ENCODE peak calls at places on chromosomes 7 and 10, in four cellular contexts. W is tibial artery, S is A549, X is left ventricle myocardium inferior. P is an unnamed sample. For H3K4me1, the result is how much of the 10 kb centered on the place peaks cover.

GRCh38 chr7:157516911-157517781 is 180.3 kb downstream of the DNAJB6 start:
- DNase-seq in X (no peak), S (no peak), W (no peak), P (peak)

GRCh38 chr10:101107771-101108170 is 23.3 kb upstream of the TLX1 start:
- DNase-seq in X (no peak), W (no peak), S (no peak), P (no peak)

GRCh38 chr7:149306854-149307253 is 44.9 kb downstream of the ZNF783 start:
- DNase-seq in W (no peak), S (no peak), X (no peak), P (no peak)

GRCh38 chr10:78316451-78316931 is 282.8 kb downstream of the RPS24 start:
- DNase-seq in X (no peak), S (no peak), W (no peak), P (no peak)

GRCh38 chr10:58820862-58821559 is 308.3 kb downstream of the BICC1 start:
- DNase-seq in X (no peak), S (no peak), W (no peak), P (no peak)

GRCh38 chr10:23556727-23557440 is 118.0 kb downstream of the OTUD1 start:
- DNase-seq in W (no peak), S (no peak), X (no peak), P (no peak)

GRCh38 chr7:113122657-113123252 is 4.4 kb upstream of the SMIM30 start:
- DNase-seq in S (no peak), X (no peak), W (no peak), P (no peak)

GRCh38 chr7:47383064-47383463 is 198.8 kb downstream of the TNS3 start:
- DNase-seq in S (no peak), W (no peak), X (no peak), P (no peak)

GRCh38 chr7:134948736-134949135 is 37.6 kb upstream of the AGBL3 start:
- DNase-seq in W (no peak), X (no peak), S (no peak), P (no peak)

GRCh38 chr10:427746-428519 is 261.5 kb downstream of the DIP2C start:
- DNase-seq in X (no peak), W (no peak), S (no peak), P (no peak)

GRCh38 chr7:88795553-88795952 is at the start of gene TEX47:
- DNase-seq in X (no peak), S (no peak), W (no peak), P (no peak)

GRCh38 chr10:24432478-24433416 is 223.8 kb downstream of the KIAA1217 start:
- DNase-seq in S (no peak), W (no peak), X (no peak), P (no peak)

DNA sequence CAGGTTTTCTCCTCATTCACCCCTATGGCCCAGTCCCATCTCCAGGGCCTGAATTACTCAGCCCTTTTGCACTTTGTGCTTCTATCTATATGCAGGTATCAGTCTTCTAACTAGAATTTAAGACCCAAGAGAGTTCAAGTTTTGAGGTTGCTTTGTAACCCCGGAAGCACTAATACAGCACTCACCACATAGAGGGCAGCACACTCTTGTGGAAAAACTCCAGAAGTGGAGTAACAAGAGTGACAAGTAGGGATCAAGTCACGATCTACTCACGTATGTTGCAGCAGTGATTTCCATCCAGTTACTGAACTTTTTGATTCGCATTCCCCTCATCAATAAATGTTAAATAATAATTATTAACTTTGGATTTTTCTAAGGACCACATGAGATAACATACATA is 151.0 kb downstream of the CHCHD3 start:
- DNase-seq in X (no peak), W (no peak), S (no peak), P (no peak)
- TF ChIP-seq CTCF in X (peak), W (no peak), S (peak), P (no peak)

DNA sequence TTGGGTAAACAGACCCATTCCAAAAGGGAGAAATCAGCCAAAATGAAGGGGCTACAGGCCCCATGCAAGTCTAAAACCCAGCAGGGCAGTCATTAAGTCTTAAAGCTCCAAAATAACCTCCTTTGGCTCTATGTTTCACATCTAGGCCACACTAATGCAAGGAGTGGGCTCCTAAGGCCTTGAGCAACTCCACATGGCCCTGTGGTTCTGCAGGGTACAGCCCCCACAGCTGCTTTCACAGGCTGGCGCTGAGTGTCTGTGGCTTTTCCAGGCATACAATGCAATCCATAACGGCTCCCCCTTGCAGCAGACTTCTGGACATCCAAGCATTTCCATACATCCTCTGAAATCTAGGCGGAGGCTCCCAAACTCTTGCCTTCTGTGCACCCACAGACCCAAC is 9.0 kb downstream of the TMEM243 start:
- DNase-seq in X (no peak), W (no peak), S (no peak), P (no peak)
- H3K4me1 ChIP-seq in X (under half), W (under half), S (under half), P (under half)

GRCh38 chr7:148035950-148036349 is 554.6 kb upstream of the C7orf33 start:
- DNase-seq in S (no peak), W (no peak), X (no peak), P (no peak)
- H3K4me3 ChIP-seq in S (no peak), W (no peak), X (no peak), P (no peak)

DNA sequence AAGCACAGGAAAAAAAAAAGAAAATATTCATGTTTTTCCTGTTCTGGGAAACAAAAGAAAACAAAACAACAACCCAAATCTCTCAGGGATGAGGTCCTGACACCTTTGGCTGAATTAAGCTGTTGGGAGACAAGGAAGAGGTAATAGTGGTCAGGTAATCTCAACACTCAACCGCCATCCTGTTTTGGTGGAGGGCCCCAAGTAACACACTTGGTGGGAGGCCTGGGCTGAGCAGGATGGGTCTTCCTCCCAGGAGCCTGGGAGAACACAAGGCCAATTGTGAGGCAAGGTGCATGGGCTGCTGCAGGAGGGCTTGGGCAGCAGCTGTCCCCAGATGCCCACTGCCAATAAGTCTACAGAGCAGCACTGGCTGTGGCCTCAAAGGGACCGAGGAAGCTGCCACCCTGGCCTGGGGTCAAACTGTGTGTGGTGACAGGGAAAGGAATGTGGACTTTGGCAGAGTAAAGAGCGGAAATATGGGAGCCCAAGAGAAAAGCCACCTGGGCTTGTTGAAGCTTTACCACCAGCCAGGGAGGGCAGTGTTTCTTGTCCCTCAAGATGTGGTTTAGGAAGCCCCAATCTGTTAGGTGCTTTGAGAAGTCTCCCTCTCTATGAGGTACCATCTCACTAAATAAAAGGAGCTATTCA is 93.5 kb upstream of the SLC25A13 start:
- DNase-seq in W (no peak), X (no peak), S (no peak), P (no peak)
- TF ChIP-seq CTCF in W (no peak), X (no peak), S (no peak), P (no peak)

DNA sequence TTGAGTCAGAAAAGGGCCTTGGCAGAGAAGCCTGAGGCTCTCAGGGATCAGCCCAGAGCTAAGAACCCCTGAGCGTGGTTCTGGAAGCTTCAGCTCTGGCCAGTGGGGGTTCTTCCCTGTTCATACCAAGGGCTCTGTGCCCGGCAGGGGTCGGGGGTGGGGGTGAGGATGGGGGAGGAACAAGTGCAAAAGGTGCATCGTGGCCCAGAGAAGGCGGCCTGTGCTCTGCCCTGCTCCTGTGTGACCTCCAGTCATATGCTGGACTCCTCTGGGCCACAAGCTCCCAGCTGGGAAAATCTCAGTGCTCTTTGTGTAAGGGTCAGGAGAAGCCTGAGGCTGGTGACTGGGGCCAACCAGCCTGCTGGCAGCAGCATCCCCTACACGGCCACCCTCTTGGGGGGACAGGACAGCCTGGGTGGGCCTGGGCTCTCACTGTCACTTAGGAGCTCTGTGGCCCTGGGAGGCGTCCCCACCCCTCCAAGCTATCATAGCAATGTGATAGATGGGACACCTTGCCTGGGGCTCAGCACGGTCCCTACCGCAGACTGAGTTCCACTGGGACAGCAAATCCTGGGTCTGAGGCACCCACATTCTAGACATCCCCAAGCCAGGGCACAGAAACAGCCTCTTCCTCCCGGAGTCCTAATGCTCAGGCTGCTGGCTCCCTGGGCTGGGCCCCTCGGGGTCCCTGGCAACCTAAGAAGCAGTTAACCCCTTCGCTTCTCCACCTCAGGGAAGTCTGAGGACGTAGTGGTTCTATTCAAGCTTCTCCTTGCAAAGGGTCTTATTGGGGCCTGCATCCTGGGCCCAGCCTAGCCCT is 2.5 kb downstream of the MMRN2 start:
- DNase-seq in S (no peak), W (no peak), X (no peak), P (no peak)
- H3K4me1 ChIP-seq in S (under half), W (half or more), X (half or more), P (under half)

GRCh38 chr10:3779146-3779707 is 5.8 kb downstream of the KLF6 start:
- DNase-seq in S (no peak), W (no peak), X (no peak), P (no peak)
- H3K4me3 ChIP-seq in S (no peak), W (peak), X (peak), P (peak)

GRCh38 chr10:48444266-48444665 is 137.8 kb downstream of the MAPK8 start:
- DNase-seq in W (no peak), X (no peak), S (no peak), P (no peak)
- TF ChIP-seq CTCF in W (no peak), X (peak), S (peak), P (no peak)

DNA sequence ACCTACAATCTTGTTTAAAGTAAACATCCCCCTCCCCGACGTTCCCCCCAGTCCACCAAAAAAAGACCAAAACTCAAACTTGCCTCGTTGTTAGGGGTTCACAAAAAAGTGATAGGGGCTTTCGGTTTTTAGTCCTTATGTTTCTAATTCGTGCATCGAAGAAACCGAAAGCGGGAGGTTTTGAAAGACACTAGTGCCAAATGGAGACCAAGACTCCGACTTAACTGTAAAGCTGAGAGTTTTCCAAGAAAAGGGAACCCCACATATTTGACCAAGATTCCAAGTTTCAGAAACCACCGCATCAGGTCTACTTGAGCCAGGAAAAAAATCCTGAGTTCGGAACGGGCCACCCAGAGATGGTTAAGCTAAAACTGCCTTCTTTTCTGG is 534 bp downstream of the PSMA2 start:
- DNase-seq in W (no peak), S (no peak), X (no peak), P (no peak)
- H3K4me1 ChIP-seq in W (under half), S (under half), X (half or more), P (half or more)

GRCh38 chr7:68074242-68074641 is 1077.6 kb downstream of the TYW1 start:
- DNase-seq in S (no peak), X (no peak), W (no peak), P (no peak)
- H3K4me3 ChIP-seq in S (no peak), X (no peak), W (no peak), P (no peak)

GRCh38 chr10:49418328-49418727 is 22.4 kb upstream of the DRGX start:
- DNase-seq in S (no peak), X (no peak), W (no peak), P (no peak)
- TF ChIP-seq CTCF in S (no peak), X (peak), W (no peak), P (no peak)

P was measured in left lung.